ENCODE peak calls at places on chromosomes 1 and 21, in six cellular contexts. M, A, R, D, U and F are unnamed samples.

GRCh38 chr1:170133663-170134062 is 12.1 kb upstream of the NTMT2 start:
- DNase-seq in R (no peak), U (no peak), M (no peak), A (no peak), D (no peak), F (no peak)

GRCh38 chr1:26858891-26859630 is 3.9 kb upstream of the SFN start:
- DNase-seq in M (no peak), R (no peak), A (no peak), D (no peak), U (no peak), F (no peak)

GRCh38 chr1:168629466-168629865 is 53.1 kb downstream of the XCL1 start:
- DNase-seq in A (no peak), M (no peak), D (no peak), U (no peak), R (no peak), F (no peak)

GRCh38 chr21:15514073-15514946 is 215.5 kb upstream of the USP25 start:
- DNase-seq in M (peak; percentile 48), A (no peak), U (no peak), D (no peak), R (peak; percentile 19), F (no peak)

GRCh38 chr1:234593771-234594504 is 16.0 kb downstream of the IRF2BP2 start:
- DNase-seq in D (peak; percentile 26), M (no peak), A (no peak), R (no peak), U (no peak), F (no peak)

GRCh38 chr1:101100674-101101073 is 75.1 kb upstream of the DPH5 start:
- DNase-seq in D (no peak), M (no peak), R (no peak), A (no peak), U (no peak), F (no peak)

GRCh38 chr1:221101792-221102191 is 222.5 kb downstream of the HLX start:
- DNase-seq in U (no peak), D (no peak), A (peak; percentile 17), R (no peak), M (no peak), F (no peak)

GRCh38 chr1:173064011-173064410 is 13.3 kb upstream of the TNFSF18 start:
- DNase-seq in M (no peak), R (no peak), U (no peak), D (no peak), A (no peak), F (no peak)

GRCh38 chr1:7339953-7340352 is 431.1 kb upstream of the VAMP3 start:
- DNase-seq in D (no peak), R (no peak), M (no peak), U (no peak), A (no peak), F (no peak)

GRCh38 chr1:9294440-9294773 is 1.7 kb downstream of the SPSB1 start:
- DNase-seq in M (no peak), D (no peak), A (peak; percentile 50), R (peak; percentile 39), U (no peak), F (no peak)

GRCh38 chr1:235513495-235514366 is 9.5 kb upstream of the B3GALNT2 start:
- DNase-seq in R (peak; percentile 82), U (peak; percentile 38), D (peak; percentile 82), A (no peak), M (peak; percentile 32), F (peak; percentile 85)

GRCh38 chr1:205329719-205330118 is 8.2 kb upstream of the NUAK2 start:
- DNase-seq in U (no peak), R (no peak), M (no peak), A (no peak), D (no peak), F (peak; percentile 49)

GRCh38 chr1:34740161-34740875 is 14.5 kb upstream of the GJB5 start:
- DNase-seq in M (no peak), A (no peak), D (no peak), U (no peak), R (peak; percentile 38), F (no peak)

GRCh38 chr21:17495680-17496079 is 17.2 kb upstream of the CXADR start:
- DNase-seq in R (no peak), U (no peak), M (no peak), A (no peak), D (no peak), F (peak; percentile 84)